ENCODE peak calls at places on chromosome 20, in four cellular contexts. O is ovary, B is prostate gland, X is transverse colon. S is an unnamed sample. For H3K4me1, the result is how much of the 10 kb centered on the place peaks cover.

GRCh38 chr20:35598899-35599775 is 16.5 kb upstream of the SPAG4 start:
- DNase-seq in O (no peak), B (no peak), X (peak), S (no peak)

GRCh38 chr20:21156266-21156665 is 30.4 kb downstream of the KIZ start:
- DNase-seq in O (no peak), B (no peak), X (no peak), S (no peak)

GRCh38 chr20:20568604-20569205 is 143.7 kb downstream of the RALGAPA2 start:
- DNase-seq in O (no peak), B (no peak), X (no peak), S (peak)

GRCh38 chr20:3470208-3470626 is 601 bp upstream of the ATRN start:
- DNase-seq in O (no peak), B (no peak), X (no peak), S (no peak)

GRCh38 chr20:48785256-48785655 is 42.5 kb downstream of the PREX1 start:
- DNase-seq in O (no peak), B (no peak), X (no peak), S (no peak)

GRCh38 chr20:59571591-59572314 is 32.6 kb upstream of the PHACTR3 start:
- DNase-seq in O (peak), B (peak), X (peak), S (peak)

GRCh38 chr20:20012517-20012916 is 4.6 kb upstream of the NAA20 start:
- DNase-seq in O (no peak), B (no peak), X (no peak), S (no peak)

GRCh38 chr20:48797275-48797825 is 30.4 kb downstream of the PREX1 start:
- DNase-seq in O (no peak), B (no peak), X (peak), S (peak)

GRCh38 chr20:32972181-32973076 is 31.8 kb downstream of the SUN5 start:
- DNase-seq in O (no peak), B (no peak), X (peak), S (no peak)

GRCh38 chr20:32992015-32992641 is 12.1 kb downstream of the SUN5 start:
- DNase-seq in O (no peak), B (no peak), X (no peak), S (no peak)

GRCh38 chr20:11891081-11891826 is 26.4 kb upstream of the BTBD3 start:
- DNase-seq in O (peak), B (peak), X (peak), S (peak)

GRCh38 chr20:10637062-10637559 is 36.7 kb downstream of the JAG1 start:
- DNase-seq in O (peak), B (no peak), X (no peak), S (no peak)

GRCh38 chr20:44400671-44401051 is 45.2 kb downstream of the HNF4A start:
- DNase-seq in O (no peak), B (no peak), X (no peak), S (no peak)

GRCh38 chr20:48818481-48818987 is 9.3 kb downstream of the PREX1 start:
- DNase-seq in O (no peak), B (no peak), X (peak), S (no peak)

GRCh38 chr20:61736001-61736635 is 329.6 kb downstream of the TAF4 start:
- DNase-seq in O (no peak), B (no peak), X (no peak), S (no peak)

GRCh38 chr20:38357653-38358207 is 11.4 kb downstream of the LBP start:
- DNase-seq in O (no peak), B (no peak), X (no peak), S (no peak)

GRCh38 chr20:61042501-61043385 is 209.3 kb upstream of the CDH4 start:
- DNase-seq in O (no peak), B (no peak), X (no peak), S (no peak)

GRCh38 chr20:47348539-47349142 is 7.9 kb downstream of the ZMYND8 start:
- DNase-seq in O (no peak), B (no peak), X (no peak), S (no peak)

GRCh38 chr20:10447028-10447427 is 11.9 kb downstream of the SLX4IP start:
- DNase-seq in O (no peak), B (no peak), X (peak), S (no peak)

GRCh38 chr20:59708326-59708725 is 104.0 kb downstream of the PHACTR3 start:
- DNase-seq in O (no peak), B (no peak), X (no peak), S (no peak)

GRCh38 chr20:35618372-35619131 is 2.9 kb downstream of the SPAG4 start:
- DNase-seq in O (peak), B (no peak), X (no peak), S (no peak)

GRCh38 chr20:36173451-36173933 is 19.0 kb downstream of the EPB41L1 start:
- DNase-seq in O (no peak), B (no peak), X (no peak), S (no peak)

GRCh38 chr20:8218861-8219260 is 86.8 kb downstream of the PLCB1 start:
- DNase-seq in O (no peak), B (no peak), X (no peak), S (no peak)

GRCh38 chr20:63017076-63017825 is 10.5 kb upstream of the BHLHE23 start:
- DNase-seq in O (no peak), B (no peak), X (no peak), S (no peak)

GRCh38 chr20:63015665-63016361 is 9.0 kb upstream of the BHLHE23 start:
- DNase-seq in O (no peak), B (no peak), X (no peak), S (no peak)

GRCh38 chr20:63015147-63015664 is 8.4 kb upstream of the BHLHE23 start:
- DNase-seq in O (no peak), B (no peak), X (no peak), S (no peak)

GRCh38 chr20:63016514-63017075 is 9.8 kb upstream of the BHLHE23 start:
- DNase-seq in O (no peak), B (no peak), X (no peak), S (no peak)

GRCh38 chr20:63017826-63018411 is 11.2 kb upstream of the BHLHE23 start:
- DNase-seq in O (no peak), B (no peak), X (no peak), S (no peak)
- H3K27ac ChIP-seq in O (no peak), B (no peak), X (no peak), S (no peak)

GRCh38 chr20:57329608-57330221 is at the start of gene SPO11:
- DNase-seq in O (no peak), B (no peak), X (no peak), S (peak)
- TF ChIP-seq CTCF in O (no peak), B (peak), X (no peak), S (no peak)

GRCh38 chr20:51358032-51358724 is 184.3 kb downstream of the NFATC2 start:
- DNase-seq in O (no peak), B (no peak), X (no peak), S (no peak)
- H3K4me1 ChIP-seq in O (under half), B (under half), X (under half), S (under half)

DNA sequence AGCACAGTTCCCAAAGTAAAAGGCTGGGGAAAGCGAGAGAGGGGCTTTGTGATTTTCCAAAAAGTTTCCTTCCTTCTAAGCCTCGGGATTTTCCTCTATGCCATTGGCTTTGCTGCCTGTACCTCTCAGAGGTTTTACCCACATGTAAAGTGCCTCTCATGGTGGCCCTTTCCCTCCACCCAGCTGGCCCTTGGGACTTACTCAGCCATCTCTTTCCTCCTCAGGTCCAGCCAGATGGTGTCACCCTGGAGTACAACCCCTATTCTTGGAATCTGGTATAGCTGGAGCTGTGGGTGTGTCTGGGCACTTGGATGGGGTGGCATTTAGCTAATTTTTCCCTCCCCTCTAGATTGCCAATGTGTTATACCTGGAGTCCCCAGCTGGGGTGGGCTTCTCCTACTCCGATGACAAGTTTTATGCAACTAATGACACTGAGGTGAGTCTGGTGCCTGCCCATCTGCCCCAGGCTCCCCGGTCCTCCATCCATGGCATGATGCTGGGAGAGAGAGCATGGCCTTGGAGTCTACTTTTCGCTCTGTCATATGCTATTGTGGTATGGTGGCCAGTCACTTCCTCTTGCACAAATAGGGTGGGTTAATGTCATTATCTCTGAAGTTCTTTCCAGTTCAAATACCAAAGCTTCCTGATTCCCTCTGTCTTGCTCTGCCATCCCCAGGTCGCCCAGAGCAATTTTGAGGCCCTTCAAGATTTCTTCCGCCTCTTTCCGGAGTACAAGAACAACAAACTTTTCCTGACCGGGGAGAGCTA is 1.1 kb downstream of the CTSA start:
- DNase-seq in O (no peak), B (no peak), X (peak), S (peak)
- H3K27ac ChIP-seq in O (peak), B (no peak), X (peak), S (peak)

GRCh38 chr20:972256-972655 is 29.9 kb downstream of the RSPO4 start:
- DNase-seq in O (no peak), B (no peak), X (no peak), S (no peak)

GRCh38 chr20:969868-970267 is 32.2 kb downstream of the RSPO4 start:
- DNase-seq in O (no peak), B (no peak), X (no peak), S (no peak)

GRCh38 chr20:977021-977420 is 25.1 kb downstream of the RSPO4 start:
- DNase-seq in O (no peak), B (no peak), X (no peak), S (no peak)

GRCh38 chr20:976033-976432 is 26.1 kb downstream of the RSPO4 start:
- DNase-seq in O (no peak), B (no peak), X (no peak), S (no peak)

GRCh38 chr20:973785-974194 is 28.3 kb downstream of the RSPO4 start:
- DNase-seq in O (no peak), B (no peak), X (peak), S (peak)
- TF ChIP-seq CTCF in O (no peak), B (peak), X (peak), S (peak)

GRCh38 chr20:42955713-42956112 is 234.0 kb downstream of the PTPRT start:
- DNase-seq in O (no peak), B (no peak), X (no peak), S (no peak)

GRCh38 chr20:42945595-42945994 is 244.1 kb downstream of the PTPRT start:
- DNase-seq in O (no peak), B (no peak), X (no peak), S (no peak)

GRCh38 chr20:42945194-42945593 is 244.5 kb downstream of the PTPRT start:
- DNase-seq in O (no peak), B (no peak), X (no peak), S (no peak)

GRCh38 chr20:42949865-42950264 is 239.8 kb downstream of the PTPRT start:
- DNase-seq in O (no peak), B (no peak), X (no peak), S (no peak)
- H3K4me1 ChIP-seq in O (under half), B (under half), X (under half), S (under half)

DNA sequence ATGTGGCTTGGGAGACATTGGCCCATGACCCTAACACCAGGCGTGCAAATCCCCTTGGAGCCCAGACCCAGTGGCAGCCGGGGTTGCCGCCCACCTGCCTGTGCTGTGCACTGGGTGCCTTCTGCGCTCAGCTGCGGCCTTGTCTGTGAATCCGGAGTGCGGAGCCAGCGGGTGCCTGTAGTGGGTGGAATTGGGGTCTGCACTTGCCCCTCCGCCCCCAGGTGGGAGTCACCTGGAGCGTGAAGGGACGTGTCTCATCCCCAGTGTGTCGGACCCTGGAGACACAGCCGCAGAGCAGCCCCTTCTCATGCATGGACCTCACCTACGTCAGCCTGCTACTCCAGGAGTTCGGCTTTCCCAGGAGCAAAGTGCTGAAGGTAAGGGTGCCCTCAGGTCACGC is 22.9 kb upstream of the PYGB start:
- DNase-seq in O (no peak), B (no peak), X (no peak), S (no peak)
- H3K27ac ChIP-seq in O (no peak), B (no peak), X (no peak), S (no peak)

GRCh38 chr20:23644159-23644558 is 6.4 kb upstream of the CST3 start:
- DNase-seq in O (no peak), B (no peak), X (no peak), S (no peak)

GRCh38 chr20:23645575-23645974 is 7.8 kb upstream of the CST3 start:
- DNase-seq in O (no peak), B (no peak), X (no peak), S (no peak)

GRCh38 chr20:23643665-23644064 is 5.9 kb upstream of the CST3 start:
- DNase-seq in O (no peak), B (no peak), X (no peak), S (no peak)

GRCh38 chr20:23647346-23647745 is 9.6 kb upstream of the CST3 start:
- DNase-seq in O (no peak), B (no peak), X (no peak), S (no peak)

GRCh38 chr20:23646106-23646958 is 8.6 kb upstream of the CST3 start:
- DNase-seq in O (no peak), B (no peak), X (no peak), S (no peak)
- TF ChIP-seq CTCF in O (no peak), B (no peak), X (no peak), S (no peak)

DNA sequence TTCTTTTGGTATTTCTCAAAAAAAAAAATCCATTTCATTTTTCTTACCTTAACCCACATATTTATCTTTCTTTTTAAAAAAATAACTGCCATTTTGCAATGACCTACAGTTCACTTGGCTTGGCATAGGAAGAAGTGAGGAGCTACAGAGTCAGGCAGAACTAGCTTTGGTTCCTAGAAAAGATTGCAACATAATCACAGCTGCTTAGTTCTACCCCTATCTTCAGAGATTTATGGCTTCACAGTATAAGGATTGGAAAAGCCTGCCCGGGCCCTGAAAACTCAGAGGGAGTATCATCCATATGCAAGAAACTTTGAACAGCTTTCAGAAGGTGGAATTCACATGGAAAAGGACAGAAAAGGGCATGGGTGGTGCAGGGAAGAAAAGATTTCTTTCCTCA is 774.2 kb upstream of the CHD6 start:
- DNase-seq in O (no peak), B (no peak), X (no peak), S (no peak)
- H3K4me1 ChIP-seq in O (under half), B (under half), X (under half), S (under half)

GRCh38 chr20:50427740-50428462 is 82.3 kb upstream of the PTPN1 start:
- DNase-seq in O (no peak), B (peak), X (no peak), S (peak)

GRCh38 chr20:50426865-50427739 is 83.1 kb upstream of the PTPN1 start:
- DNase-seq in O (no peak), B (no peak), X (no peak), S (no peak)

GRCh38 chr20:50429412-50429811 is 80.8 kb upstream of the PTPN1 start:
- DNase-seq in O (no peak), B (no peak), X (no peak), S (no peak)

GRCh38 chr20:50431066-50431450 is 79.1 kb upstream of the PTPN1 start:
- DNase-seq in O (no peak), B (peak), X (no peak), S (no peak)

DNA sequence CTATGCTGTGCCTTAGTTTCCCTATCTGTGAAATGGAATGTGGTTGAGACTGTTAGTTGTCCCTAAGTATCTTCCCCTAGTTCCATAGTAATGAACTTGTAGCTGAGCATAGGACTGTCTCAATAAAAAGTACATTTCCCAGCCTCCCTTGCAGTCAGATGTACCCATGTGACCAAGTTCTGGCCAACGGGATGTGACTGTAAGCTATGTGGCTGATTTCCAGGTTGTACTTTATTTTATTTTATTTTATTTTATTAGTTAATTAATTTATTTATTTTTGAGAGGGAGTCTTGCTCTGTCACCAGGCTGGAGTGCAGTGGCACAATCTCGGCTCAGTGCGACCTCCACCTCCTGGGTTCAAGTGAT is 81.7 kb upstream of the PTPN1 start:
- DNase-seq in O (no peak), B (no peak), X (no peak), S (no peak)
- H3K27ac ChIP-seq in O (no peak), B (peak), X (no peak), S (no peak)

S was measured in testis.